ENCODE peak calls at places on chromosomes 12 and 14, in eight cellular contexts. Z is Right ventricle myocardium superior; G is CD8-positive, alpha-beta memory T cell; V is effector memory CD4-positive, alpha-beta T cell; I is NCI-H1092 treated with DMSO at 0.1 percent for 48 hours; X is dermis blood vessel endothelial cell; R is esophagus muscularis mucosa; O is stimulated activated CD4-positive, alpha-beta T cell treated with anti-CD3 and anti-CD28 coated beads, Interleukin-1b, Interleukin-23, amount 100 ng/mL, for 48 hours. P is an unnamed sample.

GRCh38 chr12:105676694-105677093 is 346.2 kb downstream of the C12orf75 start:
- DNase-seq in Z (no peak), G (no peak), V (no peak), I (no peak), X (peak; percentile 2), R (no peak), O (no peak), P (peak; percentile 77)

GRCh38 chr12:68479832-68480291 is 130.8 kb upstream of the RAP1B start:
- DNase-seq in Z (no peak), G (no peak), V (no peak), I (no peak), X (peak; percentile 28), R (no peak), O (no peak), P (no peak)

GRCh38 chr12:113208041-113208934 is 13.0 kb upstream of the TPCN1 start:
- DNase-seq in Z (peak; percentile 74), G (peak; percentile 54), V (peak; percentile 34), I (no peak), X (no peak), R (no peak), O (peak; percentile 71), P (peak; percentile 72)

GRCh38 chr12:6462234-6462995 is 8.1 kb downstream of the VAMP1 start:
- DNase-seq in Z (no peak), G (no peak), V (peak; percentile 25), I (no peak), X (peak; percentile 43), R (no peak), O (peak; percentile 41), P (no peak)

GRCh38 chr14:100714205-100714781 is 12.4 kb upstream of the DLK1 start:
- DNase-seq in Z (no peak), G (no peak), V (no peak), I (peak; percentile 34), X (no peak), R (no peak), O (no peak), P (no peak)

GRCh38 chr14:56394826-56395543 is 184.6 kb upstream of the TMEM260 start:
- DNase-seq in Z (no peak), G (no peak), V (no peak), I (no peak), X (peak; percentile 50), R (no peak), O (no peak), P (no peak)

GRCh38 chr14:95256776-95257060 is 63.0 kb downstream of the CLMN start:
- DNase-seq in Z (no peak), G (no peak), V (no peak), I (no peak), X (no peak), R (no peak), O (no peak), P (no peak)

GRCh38 chr14:24064091-24064795 is 7.1 kb upstream of the CPNE6 start:
- DNase-seq in Z (no peak), G (no peak), V (no peak), I (no peak), X (no peak), R (no peak), O (no peak), P (no peak)

GRCh38 chr12:29148958-29149690 is at the start of gene FAR2:
- DNase-seq in Z (peak; percentile 67), G (peak; percentile 38), V (peak; percentile 14), I (no peak), X (peak; percentile 59), R (no peak), O (peak; percentile 43), P (peak; percentile 72)

GRCh38 chr12:14563051-14563450 is 4.6 kb downstream of the PLBD1 start:
- DNase-seq in Z (no peak), G (no peak), V (no peak), I (no peak), X (no peak), R (peak; percentile 89), O (no peak), P (no peak)

GRCh38 chr12:87870061-87870460 is 159.1 kb downstream of the C12orf50 start:
- DNase-seq in Z (no peak), G (no peak), V (no peak), I (no peak), X (no peak), R (no peak), O (no peak), P (no peak)

GRCh38 chr12:14896477-14897184 is 11.0 kb upstream of the MGP start:
- DNase-seq in Z (no peak), G (no peak), V (no peak), I (no peak), X (no peak), R (no peak), O (no peak), P (no peak)

GRCh38 chr12:4505381-4505986 is 33.2 kb upstream of the RAD51AP1 start:
- DNase-seq in Z (no peak), G (no peak), V (no peak), I (no peak), X (no peak), R (no peak), O (no peak), P (no peak)

GRCh38 chr14:50839048-50839447 is 8.1 kb upstream of the NIN start:
- DNase-seq in Z (no peak), G (no peak), V (no peak), I (no peak), X (peak; percentile 23), R (no peak), O (no peak), P (no peak)

GRCh38 chr14:103679351-103679750 is 35.9 kb downstream of the XRCC3 start:
- DNase-seq in Z (peak; percentile 74), G (no peak), V (no peak), I (no peak), X (peak; percentile 83), R (no peak), O (peak; percentile 39), P (peak; percentile 53)

GRCh38 chr12:66679441-66680069 is 679 bp upstream of the GRIP1 start:
- DNase-seq in Z (no peak), G (no peak), V (no peak), I (no peak), X (no peak), R (no peak), O (no peak), P (no peak)

GRCh38 chr12:89671469-89671868 is 37.2 kb downstream of the ATP2B1 start:
- DNase-seq in Z (no peak), G (no peak), V (no peak), I (no peak), X (no peak), R (no peak), O (no peak), P (no peak)

GRCh38 chr14:75881986-75882385 is 99.8 kb downstream of the TGFB3 start:
- DNase-seq in Z (no peak), G (no peak), V (no peak), I (no peak), X (no peak), R (no peak), O (no peak), P (no peak)

GRCh38 chr12:11753151-11753501 is 103.7 kb downstream of the ETV6 start:
- DNase-seq in Z (no peak), G (no peak), V (no peak), I (no peak), X (no peak), R (no peak), O (no peak), P (no peak)

GRCh38 chr14:87153391-87153790 is 839.6 kb downstream of the GALC start:
- DNase-seq in Z (no peak), G (no peak), V (no peak), I (no peak), X (no peak), R (no peak), O (no peak), P (no peak)

GRCh38 chr14:34436118-34436905 is 25.7 kb downstream of the SPTSSA start:
- DNase-seq in Z (no peak), G (no peak), V (no peak), I (no peak), X (peak; percentile 10), R (no peak), O (no peak), P (no peak)

GRCh38 chr12:115598827-115599226 is 678.7 kb downstream of the MED13L start:
- DNase-seq in Z (no peak), G (no peak), V (no peak), I (no peak), X (no peak), R (no peak), O (no peak), P (peak; percentile 8)

GRCh38 chr12:12804432-12804886 is 8.7 kb upstream of the DDX47 start:
- DNase-seq in Z (no peak), G (no peak), V (no peak), I (no peak), X (peak; percentile 70), R (no peak), O (no peak), P (no peak)

GRCh38 chr12:5480953-5481300 is 49.0 kb downstream of the NTF3 start:
- DNase-seq in Z (no peak), G (no peak), V (no peak), I (peak; percentile 16), X (no peak), R (no peak), O (no peak), P (no peak)

GRCh38 chr12:69287556-69287955 is 48.2 kb downstream of the CPSF6 start:
- DNase-seq in Z (no peak), G (no peak), V (no peak), I (no peak), X (no peak), R (no peak), O (no peak), P (no peak)

GRCh38 chr12:104365921-104366410 is 62.4 kb downstream of the EID3 start:
- DNase-seq in Z (no peak), G (no peak), V (no peak), I (no peak), X (no peak), R (no peak), O (no peak), P (no peak)

GRCh38 chr14:71437870-71438269 is 494.4 kb upstream of the RGS6 start:
- DNase-seq in Z (no peak), G (no peak), V (no peak), I (no peak), X (no peak), R (no peak), O (no peak), P (no peak)

GRCh38 chr12:40224439-40225291 is at the start of gene LRRK2:
- DNase-seq in Z (peak; percentile 92), G (peak; percentile 16), V (peak; percentile 6), I (no peak), X (peak; percentile 2), R (peak; percentile 95), O (peak; percentile 6), P (peak; percentile 77)

P was measured in mucosa of descending colon.